ENCODE peak calls at places on chromosomes 11 and 22, in nine cellular contexts. G, B, T, O, S, V, J, F and U are unnamed samples.

GRCh38 chr22:37752189-37753061 is 55.3 kb upstream of the GCAT start:
- DNase-seq in G (no peak), B (peak), T (peak), O (peak), S (peak), V (peak), J (peak), F (peak), U (peak)

GRCh38 chr22:38753894-38754246 is 1.9 kb downstream of the SUN2 start:
- DNase-seq in G (no peak), B (no peak), T (no peak), O (no peak), S (no peak), V (no peak), J (no peak), F (no peak), U (no peak)

GRCh38 chr22:25942989-25943411 is 201.0 kb downstream of the MYO18B start:
- DNase-seq in G (no peak), B (no peak), T (no peak), O (no peak), S (no peak), V (no peak), J (peak), F (no peak), U (no peak)

GRCh38 chr22:35334010-35334409 is 34.3 kb downstream of the TOM1 start:
- DNase-seq in G (no peak), B (peak), T (peak), O (no peak), S (no peak), V (no peak), J (no peak), F (no peak), U (no peak)

GRCh38 chr11:37002831-37003230 is 404.8 kb upstream of the RAG2 start:
- DNase-seq in G (no peak), B (no peak), T (no peak), O (no peak), S (no peak), V (no peak), J (no peak), F (no peak), U (no peak)

GRCh38 chr22:23187871-23188700 is 7.8 kb downstream of the BCR start:
- DNase-seq in G (no peak), B (no peak), T (no peak), O (no peak), S (peak), V (no peak), J (no peak), F (no peak), U (peak)

GRCh38 chr11:34972892-34973291 is 56.5 kb downstream of the PDHX start:
- DNase-seq in G (no peak), B (no peak), T (no peak), O (peak), S (peak), V (no peak), J (no peak), F (no peak), U (peak)

GRCh38 chr22:19713650-19714319 is 518 bp upstream of the SEPTIN5 start:
- DNase-seq in G (no peak), B (peak), T (no peak), O (no peak), S (no peak), V (no peak), J (peak), F (peak), U (no peak)

GRCh38 chr22:38923463-38924196 is 33.8 kb upstream of the APOBEC3A start:
- DNase-seq in G (no peak), B (no peak), T (no peak), O (peak), S (peak), V (peak), J (peak), F (peak), U (peak)

GRCh38 chr22:24105661-24106060 is 75.6 kb upstream of the SUSD2 start:
- DNase-seq in G (no peak), B (no peak), T (no peak), O (no peak), S (no peak), V (no peak), J (no peak), F (no peak), U (no peak)

GRCh38 chr11:75851203-75851602 is 36.2 kb downstream of the UVRAG start:
- DNase-seq in G (no peak), B (no peak), T (no peak), O (no peak), S (no peak), V (no peak), J (no peak), F (no peak), U (peak)

GRCh38 chr11:12455938-12456337 is 78.6 kb downstream of the PARVA start:
- DNase-seq in G (no peak), B (no peak), T (no peak), O (peak), S (peak), V (no peak), J (peak), F (no peak), U (peak)

GRCh38 chr11:60634151-60634550 is 65.3 kb upstream of the MS4A8 start:
- DNase-seq in G (peak), B (no peak), T (no peak), O (no peak), S (no peak), V (no peak), J (peak), F (no peak), U (no peak)

GRCh38 chr11:120130176-120130980 is 7.5 kb downstream of the TRIM29 start:
- DNase-seq in G (no peak), B (peak), T (no peak), O (no peak), S (no peak), V (peak), J (peak), F (peak), U (no peak)

GRCh38 chr11:116793476-116794096 is 1.9 kb upstream of the APOA5 start:
- DNase-seq in G (no peak), B (no peak), T (no peak), O (peak), S (peak), V (no peak), J (no peak), F (peak), U (peak)

GRCh38 chr11:111376453-111376871 is 2.6 kb downstream of the POU2AF1 start:
- DNase-seq in G (peak), B (no peak), T (no peak), O (no peak), S (no peak), V (no peak), J (no peak), F (no peak), U (no peak)

GRCh38 chr11:12287374-12288211 is 89.8 kb upstream of the PARVA start:
- DNase-seq in G (peak), B (no peak), T (no peak), O (peak), S (peak), V (peak), J (peak), F (peak), U (peak)

GRCh38 chr11:72352859-72353551 is 81.3 kb downstream of the CLPB start:
- DNase-seq in G (peak), B (no peak), T (no peak), O (peak), S (peak), V (peak), J (peak), F (no peak), U (peak)

GRCh38 chr11:71188073-71188472 is 64.3 kb downstream of the SHANK2 start:
- DNase-seq in G (no peak), B (no peak), T (no peak), O (no peak), S (no peak), V (no peak), J (no peak), F (no peak), U (no peak)

GRCh38 chr11:71191201-71191600 is 61.2 kb downstream of the SHANK2 start:
- DNase-seq in G (no peak), B (no peak), T (no peak), O (no peak), S (no peak), V (no peak), J (no peak), F (no peak), U (no peak)

GRCh38 chr11:71188886-71189767 is 63.2 kb downstream of the SHANK2 start:
- DNase-seq in G (no peak), B (no peak), T (no peak), O (no peak), S (no peak), V (no peak), J (no peak), F (no peak), U (no peak)

GRCh38 chr11:71190551-71190950 is 61.8 kb downstream of the SHANK2 start:
- DNase-seq in G (no peak), B (no peak), T (no peak), O (no peak), S (no peak), V (no peak), J (no peak), F (no peak), U (no peak)

GRCh38 chr11:71189768-71190315 is 62.5 kb downstream of the SHANK2 start:
- DNase-seq in G (no peak), B (no peak), T (no peak), O (no peak), S (no peak), V (no peak), J (no peak), F (no peak), U (no peak)
- TF ChIP-seq CTCF in G (no peak), B (no peak), T (no peak), O (no peak), S (no peak), V (no peak), J (no peak), F (no peak), U (no peak)

DNA sequence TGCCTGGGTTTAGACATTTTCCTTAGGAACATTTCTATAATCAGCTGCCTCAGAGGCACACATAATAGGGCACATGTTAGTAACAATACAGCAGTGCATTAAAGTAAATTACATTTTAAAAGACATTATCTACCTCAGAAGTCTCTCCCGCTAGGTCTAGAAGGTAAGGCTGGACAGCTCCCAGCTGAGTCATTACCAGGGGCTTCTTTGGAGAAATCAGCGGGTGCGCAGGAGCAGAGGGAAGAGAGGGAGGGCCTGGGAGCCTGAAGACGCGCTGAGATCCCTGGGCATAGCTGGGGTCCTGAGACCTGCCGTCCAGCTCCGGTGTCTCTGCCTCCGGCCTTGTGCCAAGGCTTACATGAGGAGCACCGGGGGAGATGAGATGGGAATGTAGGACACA is 67.7 kb downstream of the TMPRSS5 start:
- DNase-seq in G (no peak), B (no peak), T (no peak), O (no peak), S (no peak), V (no peak), J (no peak), F (no peak), U (no peak)
- H3K4me3 ChIP-seq in G (no peak), B (no peak), T (no peak), O (no peak), S (no peak), V (no peak), J (no peak), F (no peak), U (no peak)

GRCh38 chr11:63227521-63228107 is 15.8 kb downstream of the SLC22A25 start:
- DNase-seq in G (no peak), B (no peak), T (no peak), O (no peak), S (no peak), V (no peak), J (no peak), F (no peak), U (no peak)
- TF ChIP-seq CTCF in G (no peak), B (no peak), T (no peak), O (no peak), S (no peak), V (no peak), J (no peak), F (no peak), U (no peak)

GRCh38 chr11:27233654-27234042 is 129.4 kb downstream of the CCDC34 start:
- DNase-seq in G (peak), B (no peak), T (no peak), O (peak), S (no peak), V (no peak), J (no peak), F (no peak), U (no peak)
- H3K4me3 ChIP-seq in G (peak), B (no peak), T (no peak), O (no peak), S (no peak), V (no peak), J (no peak), F (no peak), U (no peak)

GRCh38 chr11:64489831-64490441 is 101.1 kb upstream of the SLC22A12 start:
- DNase-seq in G (peak), B (peak), T (no peak), O (peak), S (peak), V (peak), J (peak), F (peak), U (peak)
- TF ChIP-seq CTCF in G (peak), B (peak), T (peak), O (peak), S (peak), V (peak), J (peak), F (no peak), U (peak)

GRCh38 chr11:391117-392017 is 2.6 kb upstream of the PKP3 start:
- DNase-seq in G (no peak), B (no peak), T (no peak), O (no peak), S (no peak), V (no peak), J (no peak), F (no peak), U (no peak)

GRCh38 chr11:392102-392777 is 1.8 kb upstream of the PKP3 start:
- DNase-seq in G (no peak), B (no peak), T (no peak), O (no peak), S (no peak), V (no peak), J (no peak), F (no peak), U (no peak)

GRCh38 chr11:394034-394857 is at the start of gene PKP3:
- DNase-seq in G (no peak), B (peak), T (no peak), O (peak), S (peak), V (no peak), J (peak), F (no peak), U (peak)

GRCh38 chr11:394858-395655 is 1.0 kb downstream of the PKP3 start:
- DNase-seq in G (no peak), B (no peak), T (no peak), O (no peak), S (no peak), V (no peak), J (no peak), F (no peak), U (no peak)

DNA sequence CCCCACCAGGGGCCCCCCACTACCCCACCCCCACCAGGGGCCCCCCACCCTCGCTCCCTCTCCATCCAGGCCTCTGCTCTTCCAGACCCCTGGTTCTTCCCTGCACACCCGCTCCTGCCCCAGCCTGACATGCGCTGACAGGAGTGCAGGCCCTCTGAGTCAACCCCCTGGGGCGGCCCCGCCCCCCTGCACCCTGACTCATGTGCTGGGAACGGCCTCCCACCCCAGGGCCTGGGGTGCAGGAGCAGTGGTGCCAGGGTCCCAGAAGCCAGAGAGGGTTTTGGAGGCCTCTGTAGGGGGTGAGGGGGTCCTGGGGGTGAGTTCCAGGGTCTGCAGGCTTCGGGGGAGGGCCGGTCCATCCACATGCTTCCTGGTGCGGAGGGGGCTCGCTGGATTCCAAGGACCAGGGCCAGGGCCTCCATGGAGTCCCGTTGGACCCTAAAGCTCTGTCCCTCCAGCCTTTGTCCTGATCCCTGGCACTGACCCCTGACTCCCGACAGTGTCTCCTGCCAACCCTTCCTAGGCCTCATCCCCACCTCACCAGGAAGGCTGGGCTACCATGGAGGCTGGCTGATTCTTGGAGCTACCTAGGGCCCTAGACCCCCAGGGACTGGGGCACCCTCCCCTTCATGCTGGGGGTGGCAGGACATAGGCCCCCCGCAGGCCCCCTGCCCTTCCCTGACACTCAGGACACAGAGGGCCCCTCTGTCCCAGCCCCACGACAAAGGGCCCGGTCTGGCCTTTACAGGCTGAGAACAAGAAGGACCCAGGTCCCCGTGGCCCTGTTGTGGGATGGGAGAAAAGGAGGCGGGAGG is 583 bp upstream of the PKP3 start:
- DNase-seq in G (no peak), B (no peak), T (no peak), O (peak), S (peak), V (no peak), J (no peak), F (no peak), U (peak)
- H3K4me3 ChIP-seq in G (no peak), B (no peak), T (no peak), O (no peak), S (no peak), V (no peak), J (no peak), F (peak), U (no peak)

GRCh38 chr11:113690619-113691569 is 15.2 kb downstream of the TMPRSS5 start:
- DNase-seq in G (peak), B (peak), T (no peak), O (peak), S (peak), V (no peak), J (peak), F (no peak), U (peak)
- TF ChIP-seq CTCF in G (peak), B (no peak), T (no peak), O (peak), S (no peak), V (no peak), J (peak), F (no peak), U (peak)